ENCODE peak calls at places on chromosomes 5 and 9, in eight cellular contexts. I is lung, R is fibroblast of lung, K is uterus, F is SK-N-SH, T is neural progenitor cell, N is WERI-Rb-1, E is Panc1. W is an unnamed sample.
A peak's percentile ranks its signal among the peaks of the same experiment; 100 is the strongest.

GRCh38 chr5:72494700-72495124 is 12.5 kb downstream of the ZNF366 start:
- DNase-seq in I (no peak), R (peak; percentile 49), K (no peak), F (no peak), T (no peak), N (no peak), E (no peak), W (no peak)

GRCh38 chr9:107020040-107020530 is 157.1 kb downstream of the ZNF462 start:
- DNase-seq in I (no peak), R (peak; percentile 96), K (no peak), F (no peak), T (peak; percentile 79), N (no peak), E (no peak), W (no peak)

GRCh38 chr9:109817846-109818472 is 38.0 kb downstream of the PALM2AKAP2 start:
- DNase-seq in I (peak; percentile 75), R (peak; percentile 98), K (peak; percentile 89), F (peak; percentile 45), T (peak; percentile 94), N (peak; percentile 62), E (peak; percentile 69), W (peak; percentile 45)

GRCh38 chr5:90093931-90094485 is 315.5 kb downstream of the CETN3 start:
- DNase-seq in I (no peak), R (no peak), K (no peak), F (no peak), T (no peak), N (no peak), E (no peak), W (no peak)

GRCh38 chr9:71762900-71763653 is 5.2 kb downstream of the CEMIP2 start:
- DNase-seq in I (no peak), R (peak; percentile 42), K (no peak), F (no peak), T (no peak), N (no peak), E (no peak), W (no peak)

GRCh38 chr9:108983885-108984284 is 29.4 kb downstream of the CTNNAL1 start:
- DNase-seq in I (no peak), R (no peak), K (no peak), F (no peak), T (no peak), N (no peak), E (no peak), W (no peak)

GRCh38 chr5:9513825-9514224 is 32.0 kb downstream of the SEMA5A start:
- DNase-seq in I (no peak), R (peak; percentile 65), K (no peak), F (no peak), T (peak; percentile 47), N (no peak), E (no peak), W (no peak)

GRCh38 chr5:171543486-171543885 is 124.0 kb downstream of the FGF18 start:
- DNase-seq in I (no peak), R (peak; percentile 14), K (no peak), F (no peak), T (no peak), N (no peak), E (no peak), W (no peak)

GRCh38 chr5:14743601-14744295 is 79.2 kb downstream of the OTULIN start:
- DNase-seq in I (no peak), R (peak; percentile 27), K (no peak), F (no peak), T (peak; percentile 36), N (no peak), E (no peak), W (no peak)

GRCh38 chr9:86134361-86134760 is 35.0 kb upstream of the GOLM1 start:
- DNase-seq in I (no peak), R (no peak), K (no peak), F (no peak), T (no peak), N (no peak), E (no peak), W (no peak)

GRCh38 chr5:173238312-173239232 is 3.6 kb upstream of the NKX2-5 start:
- DNase-seq in I (no peak), R (no peak), K (no peak), F (peak; percentile 73), T (peak; percentile 74), N (no peak), E (no peak), W (no peak)

GRCh38 chr9:34734720-34735119 is 24.8 kb upstream of the CCL21 start:
- DNase-seq in I (no peak), R (no peak), K (no peak), F (no peak), T (no peak), N (no peak), E (no peak), W (no peak)

GRCh38 chr5:44952376-44952775 is 143.6 kb downstream of the MRPS30 start:
- DNase-seq in I (no peak), R (peak; percentile 26), K (no peak), F (peak; percentile 23), T (peak; percentile 36), N (peak; percentile 16), E (no peak), W (no peak)

GRCh38 chr9:87590996-87591395 is 93.3 kb downstream of the DAPK1 start:
- DNase-seq in I (no peak), R (no peak), K (no peak), F (no peak), T (no peak), N (no peak), E (no peak), W (no peak)

GRCh38 chr9:20618361-20618799 is 3.9 kb downstream of the MLLT3 start:
- DNase-seq in I (peak; percentile 36), R (peak; percentile 84), K (peak; percentile 48), F (no peak), T (no peak), N (no peak), E (no peak), W (no peak)

DNA sequence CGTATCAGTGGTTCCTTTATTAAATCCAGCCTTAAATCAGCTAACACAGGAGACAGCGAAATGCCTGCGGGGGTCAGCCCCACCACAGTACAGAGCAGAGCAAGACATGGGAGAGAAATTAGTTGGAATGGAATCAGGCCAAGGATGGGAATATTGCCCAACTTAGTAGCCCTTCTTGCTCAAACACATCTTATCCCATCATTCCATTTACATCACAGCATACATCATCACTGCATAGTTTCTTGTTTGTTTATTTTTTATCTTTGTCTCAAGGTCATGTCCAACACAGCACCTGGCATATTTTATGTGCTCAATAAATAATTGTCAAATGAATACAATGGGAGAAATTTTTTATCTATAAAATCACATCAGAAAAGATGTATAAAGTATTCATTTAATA is 34.3 kb upstream of the DAB2 start:
- DNase-seq in I (no peak), R (peak; percentile 80), K (no peak), F (no peak), T (no peak), N (no peak), E (no peak), W (no peak)
- H3K27ac ChIP-seq in I (no peak overlapping the region), R (no peak overlapping the region), K (no peak overlapping the region), F (no peak overlapping the region), T (no peak overlapping the region), N (no peak overlapping the region), E (no peak overlapping the region), W (no peak overlapping the region)

GRCh38 chr9:23492126-23493002 is 333.7 kb downstream of the ELAVL2 start:
- DNase-seq in I (no peak), R (peak; percentile 0), K (no peak), F (peak; percentile 46), T (peak; percentile 71), N (peak; percentile 43), E (peak; percentile 18), W (no peak)
- TF ChIP-seq CTCF in I (no peak), R (no peak), K (no peak), F (peak; percentile 54), T (peak; percentile 76), N (peak; percentile 82), E (peak; percentile 46), W (peak; percentile 76)

GRCh38 chr9:137195525-137196220 is 4.9 kb downstream of the TPRN start:
- DNase-seq in I (no peak), R (no peak), K (no peak), F (no peak), T (no peak), N (peak; percentile 54), E (no peak), W (no peak)

GRCh38 chr9:137193771-137194170 is 5.3 kb downstream of the SSNA1 start:
- DNase-seq in I (no peak), R (no peak), K (no peak), F (no peak), T (no peak), N (no peak), E (no peak), W (no peak)

GRCh38 chr9:137194388-137194787 is 5.9 kb downstream of the SSNA1 start:
- DNase-seq in I (no peak), R (no peak), K (no peak), F (no peak), T (peak; percentile 42), N (peak; percentile 52), E (no peak), W (peak; percentile 97)

GRCh38 chr9:137192859-137193258 is 4.4 kb downstream of the SSNA1 start:
- DNase-seq in I (no peak), R (no peak), K (no peak), F (no peak), T (no peak), N (no peak), E (no peak), W (no peak)

DNA sequence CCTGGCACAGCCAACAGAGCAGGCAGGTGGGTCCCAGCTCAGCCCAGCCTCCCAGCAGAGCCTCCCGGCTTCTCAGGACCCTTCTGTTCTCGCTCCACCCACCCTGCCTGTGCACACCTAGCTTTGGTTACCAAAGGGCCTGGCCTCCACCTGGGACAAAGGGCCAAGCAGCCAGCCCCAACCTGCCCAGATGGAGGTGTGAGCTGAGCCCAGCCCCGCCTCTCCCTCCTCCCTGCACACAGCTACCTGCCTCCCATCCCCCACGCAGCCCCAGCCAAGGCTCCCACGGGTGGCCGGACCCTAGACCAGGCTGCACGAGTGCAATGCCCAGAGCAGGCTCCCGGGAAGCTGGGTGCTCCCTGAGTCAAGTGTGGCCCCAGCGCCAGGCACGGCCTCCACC is 5.6 kb downstream of the TPRN start:
- DNase-seq in I (no peak), R (no peak), K (no peak), F (no peak), T (no peak), N (peak; percentile 30), E (no peak), W (no peak)
- H3K4me3 ChIP-seq in I (no peak overlapping the region), R (no peak overlapping the region), K (no peak overlapping the region), F (no peak overlapping the region), T (no peak overlapping the region), N (no peak overlapping the region), E (no peak overlapping the region), W (peak overlapping the region; percentile 78)

GRCh38 chr9:81683704-81684103 is 5.6 kb downstream of the TLE1 start:
- DNase-seq in I (no peak), R (no peak), K (no peak), F (no peak), T (no peak), N (no peak), E (no peak), W (no peak)

GRCh38 chr9:81689343-81690175 is at the start of gene TLE1:
- DNase-seq in I (peak; percentile 99), R (peak; percentile 100), K (peak; percentile 100), F (peak; percentile 95), T (peak; percentile 100), N (peak; percentile 100), E (peak; percentile 93), W (peak; percentile 100)

GRCh38 chr9:81685763-81686613 is 3.4 kb downstream of the TLE1 start:
- DNase-seq in I (no peak), R (peak; percentile 77), K (no peak), F (no peak), T (no peak), N (no peak), E (no peak), W (no peak)

GRCh38 chr9:81687521-81688261 is 1.7 kb downstream of the TLE1 start:
- DNase-seq in I (peak; percentile 30), R (no peak), K (peak; percentile 61), F (peak; percentile 68), T (peak; percentile 74), N (peak; percentile 61), E (no peak), W (no peak)

GRCh38 chr9:81686614-81687520 is 2.5 kb downstream of the TLE1 start:
- DNase-seq in I (peak; percentile 72), R (peak; percentile 90), K (peak; percentile 83), F (peak; percentile 77), T (peak; percentile 96), N (peak; percentile 92), E (no peak), W (peak; percentile 56)
- H3K27ac ChIP-seq in I (peak overlapping the region; percentile 30), R (peak overlapping the region; percentile 81), K (peak overlapping the region; percentile 89), F (peak overlapping the region; percentile 40), T (no peak overlapping the region), N (peak overlapping the region; percentile 83), E (peak overlapping the region; percentile 23), W (peak overlapping the region; percentile 71)